ENCODE peak calls at places on chromosome 12, in seven cellular contexts. C is kidney epithelial cell; V is AG20443; A is DMS153; O is activated naive CD4-positive, alpha-beta T cell treated with Interleukin-2 at 50 U/mL for 16 hours; B is stimulated activated CD8-positive, alpha-beta memory T cell treated with anti-CD3 and anti-CD28 coated beads, Interleukin-2, amount 100 ng/mL, for 1 hour; D is activated CD4-positive, CD25-positive, alpha-beta regulatory T cell. P is an unnamed sample.

GRCh38 chr12:11860026-11860425 is 210.6 kb downstream of the ETV6 start:
- DNase-seq in C (no peak), V (no peak), A (no peak), O (peak), B (no peak), D (no peak), P (no peak)

GRCh38 chr12:56448860-56449621 is at the start of gene TIMELESS:
- DNase-seq in C (peak), V (peak), A (peak), O (peak), B (peak), D (peak), P (peak)

GRCh38 chr12:612886-613285 is 50.4 kb downstream of the NINJ2 start:
- DNase-seq in C (no peak), V (no peak), A (no peak), O (no peak), B (no peak), D (no peak), P (no peak)

GRCh38 chr12:93825926-93826599 is 148.9 kb downstream of the CRADD start:
- DNase-seq in C (no peak), V (peak), A (no peak), O (no peak), B (no peak), D (no peak), P (no peak)

GRCh38 chr12:21751517-21751916 is 23.0 kb downstream of the KCNJ8 start:
- DNase-seq in C (no peak), V (no peak), A (no peak), O (no peak), B (no peak), D (no peak), P (no peak)

GRCh38 chr12:76848132-76848531 is 30.7 kb downstream of the CSRP2 start:
- DNase-seq in C (no peak), V (no peak), A (no peak), O (no peak), B (no peak), D (no peak), P (no peak)

GRCh38 chr12:107929436-107929835 is 154.9 kb downstream of the ASCL4 start:
- DNase-seq in C (no peak), V (peak), A (no peak), O (no peak), B (no peak), D (no peak), P (no peak)

GRCh38 chr12:11981174-11981733 is 89.5 kb upstream of the BCL2L14 start:
- DNase-seq in C (no peak), V (peak), A (no peak), O (peak), B (peak), D (no peak), P (no peak)

GRCh38 chr12:11656550-11656949 is 7.1 kb downstream of the ETV6 start:
- DNase-seq in C (no peak), V (no peak), A (no peak), O (no peak), B (no peak), D (no peak), P (no peak)

GRCh38 chr12:113475451-113476085 is 3.9 kb upstream of the LHX5 start:
- DNase-seq in C (no peak), V (no peak), A (no peak), O (no peak), B (no peak), D (no peak), P (no peak)

GRCh38 chr12:77685112-77685511 is 145.6 kb upstream of the NAV3 start:
- DNase-seq in C (peak), V (peak), A (peak), O (no peak), B (no peak), D (no peak), P (no peak)

GRCh38 chr12:578743-579449 is 84.3 kb downstream of the NINJ2 start:
- DNase-seq in C (no peak), V (peak), A (peak), O (no peak), B (no peak), D (no peak), P (no peak)

GRCh38 chr12:49705479-49706267 is 1.5 kb downstream of the FMNL3 start:
- DNase-seq in C (peak), V (peak), A (no peak), O (peak), B (no peak), D (no peak), P (no peak)

GRCh38 chr12:122166422-122167327 is 7.3 kb downstream of the IL31 start:
- DNase-seq in C (no peak), V (no peak), A (no peak), O (peak), B (no peak), D (no peak), P (no peak)

GRCh38 chr12:104454997-104455396 is 1.8 kb upstream of the CHST11 start:
- DNase-seq in C (peak), V (peak), A (no peak), O (no peak), B (no peak), D (no peak), P (no peak)

GRCh38 chr12:24948816-24949722 is at the start of gene BCAT1:
- DNase-seq in C (no peak), V (peak), A (no peak), O (peak), B (no peak), D (no peak), P (no peak)

GRCh38 chr12:45299132-45299692 is 83.3 kb downstream of the ANO6 start:
- DNase-seq in C (no peak), V (peak), A (no peak), O (no peak), B (no peak), D (no peak), P (no peak)

GRCh38 chr12:64781374-64782029 is 22.3 kb upstream of the GNS start:
- DNase-seq in C (no peak), V (no peak), A (peak), O (no peak), B (no peak), D (no peak), P (no peak)

GRCh38 chr12:31118347-31118830 is 44.7 kb downstream of the DDX11 start:
- DNase-seq in C (no peak), V (peak), A (no peak), O (peak), B (no peak), D (no peak), P (no peak)

GRCh38 chr12:92403210-92404175 is 257.8 kb upstream of the BTG1 start:
- DNase-seq in C (peak), V (no peak), A (no peak), O (peak), B (no peak), D (peak), P (no peak)

GRCh38 chr12:86860804-86861203 is 604.6 kb upstream of the MGAT4C start:
- DNase-seq in C (no peak), V (no peak), A (no peak), O (no peak), B (no peak), D (no peak), P (no peak)

GRCh38 chr12:119835068-119835467 is 42.1 kb downstream of the CIT start:
- DNase-seq in C (no peak), V (no peak), A (no peak), O (no peak), B (no peak), D (no peak), P (no peak)

GRCh38 chr12:117098361-117099217 is 627 bp downstream of the TESC start:
- DNase-seq in C (no peak), V (no peak), A (no peak), O (peak), B (no peak), D (no peak), P (no peak)

GRCh38 chr12:113955109-113955970 is 10.8 kb downstream of the RBM19 start:
- DNase-seq in C (no peak), V (peak), A (no peak), O (no peak), B (no peak), D (no peak), P (no peak)

GRCh38 chr12:75087656-75088055 is 122.0 kb downstream of the KCNC2 start:
- DNase-seq in C (no peak), V (no peak), A (no peak), O (no peak), B (no peak), D (no peak), P (no peak)

GRCh38 chr12:10170199-10170598 is 1.7 kb downstream of the OLR1 start:
- DNase-seq in C (no peak), V (no peak), A (no peak), O (no peak), B (no peak), D (no peak), P (no peak)

GRCh38 chr12:116202940-116203339 is 74.6 kb downstream of the MED13L start:
- DNase-seq in C (no peak), V (peak), A (no peak), O (no peak), B (no peak), D (no peak), P (no peak)

GRCh38 chr12:100795193-100796179 is 910 bp downstream of the ANO4 start:
- DNase-seq in C (no peak), V (no peak), A (no peak), O (no peak), B (no peak), D (no peak), P (no peak)

GRCh38 chr12:29741342-29742241 is 42.1 kb downstream of the TMTC1 start:
- DNase-seq in C (peak), V (no peak), A (no peak), O (no peak), B (no peak), D (no peak), P (no peak)